ENCODE peak calls at places on chromosomes 12 and 14, in four cellular contexts. C is K562, X is IMR-90, R is GM12878. W is an unnamed sample.
A peak's percentile ranks its signal among the peaks of the same experiment; 100 is the strongest.

GRCh38 chr14:42683690-42684089 is 1077.0 kb downstream of the LRFN5 start:
- DNase-seq in C (no peak), X (peak; percentile 2), R (no peak), W (no peak)

GRCh38 chr14:99246536-99247083 is 25.4 kb downstream of the BCL11B start:
- DNase-seq in C (no peak), X (no peak), R (no peak), W (no peak)

GRCh38 chr12:26122681-26123481 is 2.0 kb downstream of the BHLHE41 start:
- DNase-seq in C (peak; percentile 25), X (peak; percentile 79), R (no peak), W (peak; percentile 68)

GRCh38 chr12:77685112-77685511 is 145.6 kb upstream of the NAV3 start:
- DNase-seq in C (no peak), X (peak; percentile 80), R (peak; percentile 7), W (peak; percentile 80)

GRCh38 chr12:29044799-29045198 is 104.3 kb upstream of the FAR2 start:
- DNase-seq in C (no peak), X (no peak), R (no peak), W (no peak)

GRCh38 chr12:15733136-15733535 is 56.1 kb downstream of the EPS8 start:
- DNase-seq in C (no peak), X (no peak), R (no peak), W (no peak)

GRCh38 chr12:52539024-52539820 is 13.7 kb downstream of the KRT71 start:
- DNase-seq in C (no peak), X (peak; percentile 20), R (no peak), W (peak; percentile 42)

GRCh38 chr12:124504273-124505000 is 63.0 kb downstream of the NCOR2 start:
- DNase-seq in C (no peak), X (no peak), R (no peak), W (no peak)

GRCh38 chr14:93946104-93946503 is 19.0 kb downstream of the FAM181A start:
- DNase-seq in C (no peak), X (peak; percentile 49), R (no peak), W (no peak)

GRCh38 chr12:51342416-51342815 is 4.1 kb downstream of the CELA1 start:
- DNase-seq in C (no peak), X (no peak), R (no peak), W (no peak)

DNA sequence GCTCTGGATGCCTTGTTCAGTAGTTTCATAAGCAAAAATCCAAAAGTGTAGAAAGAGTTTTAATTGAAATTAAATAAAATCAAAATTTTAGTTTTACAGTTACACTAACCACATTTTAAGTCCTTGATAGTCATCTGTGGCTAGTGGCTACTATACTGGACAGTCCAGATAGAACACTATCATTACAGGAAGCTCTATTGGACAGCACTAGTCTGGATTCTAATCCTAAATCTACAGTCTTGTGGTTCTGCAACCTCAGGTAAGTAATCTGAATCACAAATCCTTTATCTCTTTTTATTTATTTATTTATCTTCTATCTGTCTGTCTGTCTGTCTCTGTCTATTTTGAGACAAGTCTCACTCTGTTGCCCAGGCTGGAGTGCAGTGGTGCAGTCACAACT is 18.0 kb downstream of the RAP1B start:
- DNase-seq in C (no peak), X (no peak), R (no peak), W (no peak)
- TF ChIP-seq FOS in C (no peak), X (no peak), R (no peak), W (no peak)

GRCh38 chr12:95674631-95675030 is 115.9 kb downstream of the NTN4 start:
- DNase-seq in C (no peak), X (no peak), R (no peak), W (peak; percentile 87)

GRCh38 chr12:95671265-95671664 is 119.3 kb downstream of the NTN4 start:
- DNase-seq in C (no peak), X (no peak), R (no peak), W (no peak)

GRCh38 chr12:95672166-95672565 is 118.4 kb downstream of the NTN4 start:
- DNase-seq in C (no peak), X (no peak), R (no peak), W (no peak)

GRCh38 chr12:95673576-95673975 is 117.0 kb downstream of the NTN4 start:
- DNase-seq in C (no peak), X (no peak), R (no peak), W (no peak)

DNA sequence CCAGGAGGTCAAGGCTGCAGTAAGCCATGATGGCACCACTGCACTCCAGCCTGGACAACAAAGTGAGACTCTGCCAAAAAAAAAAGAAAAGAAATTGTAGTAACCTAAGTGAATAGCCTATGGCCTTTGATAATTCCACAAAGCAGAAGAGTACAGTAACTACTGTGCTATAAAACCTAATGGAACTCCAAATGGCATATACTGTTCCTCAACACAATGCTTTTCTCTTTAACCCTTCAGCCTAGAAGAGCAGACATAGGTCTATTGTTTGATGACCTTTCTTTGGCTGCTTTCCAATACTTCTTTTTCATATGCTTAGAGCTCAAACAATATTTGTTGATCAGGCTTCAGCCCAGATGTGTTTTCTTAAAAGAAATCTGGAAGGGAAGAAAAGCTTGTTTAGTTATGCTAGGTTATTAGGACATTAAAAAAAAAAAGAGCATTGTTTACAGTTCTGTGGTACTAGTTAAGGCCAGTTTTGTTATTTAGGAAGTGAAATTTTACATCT is 116.4 kb downstream of the NTN4 start:
- DNase-seq in C (no peak), X (no peak), R (no peak), W (peak; percentile 75)
- H3K27ac ChIP-seq in C (no peak overlapping the region), X (no peak overlapping the region), R (no peak overlapping the region), W (no peak overlapping the region)

GRCh38 chr14:68279777-68280233 is 460.2 kb downstream of the RAD51B start:
- DNase-seq in C (no peak), X (no peak), R (peak; percentile 97), W (no peak)
- H3K4me3 ChIP-seq in C (no peak overlapping the region), X (no peak overlapping the region), R (peak overlapping the region; percentile 31), W (no peak overlapping the region)

GRCh38 chr14:95526483-95527391 is 8.1 kb upstream of the GLRX5 start:
- DNase-seq in C (no peak), X (peak; percentile 45), R (no peak), W (peak; percentile 77)
- TF ChIP-seq FOS in C (no peak), X (no peak), R (no peak), W (no peak)